ENCODE peak calls at places on chromosomes 11 and 22, in four cellular contexts. N is MM.1S, W is PC-3, E is A673. X is an unnamed sample.

GRCh38 chr11:25741886-25742285 is 590.0 kb upstream of the ANO3 start:
- DNase-seq in W (no peak), N (no peak), E (no peak), X (no peak)

GRCh38 chr11:128941573-128942271 is 949 bp downstream of the TP53AIP1 start:
- DNase-seq in W (peak), E (no peak), N (no peak), X (no peak)

GRCh38 chr11:117026593-117027330 is 71.5 kb downstream of the SIK3 start:
- DNase-seq in E (peak), N (no peak), W (peak), X (no peak)

GRCh38 chr11:115699733-115700132 is 195.5 kb upstream of the CADM1 start:
- DNase-seq in W (no peak), N (no peak), E (no peak), X (no peak)

GRCh38 chr11:116892374-116892773 is 55.0 kb upstream of the APOA1 start:
- DNase-seq in W (no peak), N (no peak), E (no peak), X (no peak)

GRCh38 chr11:27933992-27934829 is 173.7 kb downstream of the KIF18A start:
- DNase-seq in E (peak), N (no peak), W (peak), X (peak)

GRCh38 chr11:60710482-60710881 is 11.1 kb downstream of the MS4A8 start:
- DNase-seq in N (no peak), W (peak), E (no peak), X (peak)

GRCh38 chr11:101009685-101010055 is 119.9 kb downstream of the PGR start:
- DNase-seq in E (no peak), W (no peak), N (no peak), X (no peak)

GRCh38 chr22:46367707-46368191 is 32.2 kb downstream of the TRMU start:
- DNase-seq in N (peak), E (peak), W (peak), X (peak)

GRCh38 chr11:128259816-128260215 is 327.5 kb downstream of the ETS1 start:
- DNase-seq in N (no peak), E (no peak), W (no peak), X (no peak)

GRCh38 chr11:43067681-43068080 is 244.1 kb upstream of the API5 start:
- DNase-seq in E (no peak), W (no peak), N (no peak), X (no peak)

GRCh38 chr11:126514061-126514713 is 158.7 kb downstream of the ST3GAL4 start:
- DNase-seq in E (no peak), W (no peak), N (no peak), X (no peak)

GRCh38 chr11:122229078-122229477 is 113.1 kb upstream of the BLID start:
- DNase-seq in N (no peak), E (no peak), W (no peak), X (no peak)

GRCh38 chr11:103888541-103888951 is 147.9 kb upstream of the DDI1 start:
- DNase-seq in N (no peak), E (no peak), W (peak), X (no peak)

GRCh38 chr11:1221848-1222311 is 986 bp upstream of the MUC5B start:
- DNase-seq in N (no peak), W (no peak), E (no peak), X (no peak)

GRCh38 chr22:38271927-38272372 is 860 bp downstream of the TMEM184B start:
- DNase-seq in N (peak), E (no peak), W (peak), X (no peak)

GRCh38 chr22:31630331-31631329 is 31.4 kb downstream of the PISD start:
- DNase-seq in E (peak), N (peak), W (peak), X (peak)

GRCh38 chr11:45266693-45267451 is 19.3 kb downstream of the SYT13 start:
- DNase-seq in W (no peak), E (peak), N (no peak), X (peak)

DNA sequence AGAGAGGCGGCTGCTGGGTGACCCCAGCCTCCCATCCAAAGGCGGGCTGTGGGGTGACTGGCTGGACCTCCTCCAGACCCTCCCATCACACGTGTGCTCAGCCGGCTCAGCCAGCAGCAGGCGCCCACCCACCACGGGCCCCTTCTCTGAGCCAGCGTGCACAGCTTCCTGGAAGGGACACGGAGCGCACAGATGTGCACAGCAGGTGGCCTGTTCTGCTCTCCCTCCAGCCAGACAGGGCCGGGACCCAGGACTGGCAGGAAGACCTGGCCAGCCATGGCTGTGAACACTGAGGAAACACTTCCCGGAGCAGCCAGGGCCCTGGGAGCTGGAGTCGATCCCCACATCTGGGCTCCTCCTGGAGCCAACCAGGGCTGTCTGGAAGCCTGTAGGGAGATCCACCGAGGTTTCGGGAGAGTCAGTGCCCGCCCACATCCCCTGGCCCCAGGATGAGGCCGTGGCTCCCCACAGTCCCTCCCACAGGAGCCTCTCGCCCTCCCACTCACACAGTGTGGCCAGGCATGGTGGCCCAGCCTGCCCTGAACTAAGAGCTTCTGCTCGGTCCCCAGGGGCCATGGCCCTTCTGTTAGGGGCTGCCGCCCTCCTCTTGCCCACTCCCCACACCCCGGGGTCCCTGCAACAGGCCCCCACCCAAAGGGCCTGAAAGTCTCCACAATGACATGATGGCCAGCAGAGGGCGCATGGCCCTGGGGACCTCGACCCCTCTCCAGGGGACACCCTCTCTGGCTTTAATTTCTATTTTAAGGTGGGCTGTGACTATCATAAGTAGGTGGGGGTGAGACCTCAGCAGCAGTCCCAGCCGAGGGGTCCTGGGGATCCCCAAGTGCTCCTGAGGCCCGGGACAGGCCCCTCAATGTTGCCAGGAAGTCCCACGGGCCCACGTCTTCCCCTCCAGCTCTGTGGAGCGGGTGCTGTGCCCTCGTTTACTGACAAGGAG is 90.6 kb upstream of the FGF3 start:
- DNase-seq in W (peak), E (peak), N (no peak), X (no peak)
- TF ChIP-seq EZH2 in W (no peak), E (no peak), N (no peak), X (no peak)

DNA sequence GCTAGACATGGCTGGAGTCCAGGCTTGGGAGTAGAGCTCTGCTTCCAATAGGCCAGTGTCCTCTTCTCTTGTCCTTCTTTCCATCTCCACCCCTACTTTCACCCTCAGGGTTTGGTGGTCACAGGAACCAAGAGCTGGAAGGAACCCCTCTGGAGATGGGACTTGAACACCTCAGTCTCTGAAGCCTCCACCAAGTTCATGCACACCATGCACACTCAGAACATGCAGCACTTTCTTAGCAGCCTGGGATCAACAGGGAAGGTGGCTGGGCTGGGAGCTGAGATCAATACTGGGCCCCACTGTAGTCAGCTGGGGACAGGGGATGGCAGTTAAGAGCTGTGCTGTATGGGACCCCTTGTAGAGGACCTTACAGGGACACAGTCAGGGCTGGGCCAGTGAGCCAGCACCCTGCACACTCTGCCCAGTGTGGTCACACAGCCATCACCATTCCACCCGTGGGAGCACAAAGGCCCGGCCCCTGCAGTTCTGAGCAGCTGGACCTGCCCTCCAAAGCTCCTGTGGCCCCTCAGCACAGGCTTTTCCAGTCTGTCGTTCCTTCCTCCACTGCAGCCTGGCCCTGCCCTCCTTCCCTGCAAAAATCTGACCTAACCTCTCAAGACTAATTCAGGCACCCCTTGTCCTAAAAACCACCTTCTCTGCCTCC is 47.7 kb downstream of the GAB4 start:
- DNase-seq in W (no peak), E (no peak), N (no peak), X (no peak)
- TF ChIP-seq EZH2 in W (no peak), E (no peak), N (no peak), X (no peak)

GRCh38 chr11:31815743-31816466 is 4.8 kb upstream of the PAX6 start:
- DNase-seq in W (no peak), N (no peak), E (peak), X (no peak)
- TF ChIP-seq EZH2 in W (no peak), N (no peak), E (peak), X (peak)

GRCh38 chr22:19760652-19761002 is at the start of gene TBX1:
- DNase-seq in W (peak), E (no peak), N (no peak), X (no peak)

GRCh38 chr22:19761022-19761499 is 483 bp downstream of the TBX1 start:
- DNase-seq in W (no peak), N (no peak), E (no peak), X (no peak)

GRCh38 chr22:19759459-19759993 is 1.1 kb upstream of the TBX1 start:
- DNase-seq in E (peak), N (no peak), W (no peak), X (no peak)

GRCh38 chr22:19758896-19759458 is 1.6 kb upstream of the TBX1 start:
- DNase-seq in W (no peak), N (no peak), E (no peak), X (no peak)

DNA sequence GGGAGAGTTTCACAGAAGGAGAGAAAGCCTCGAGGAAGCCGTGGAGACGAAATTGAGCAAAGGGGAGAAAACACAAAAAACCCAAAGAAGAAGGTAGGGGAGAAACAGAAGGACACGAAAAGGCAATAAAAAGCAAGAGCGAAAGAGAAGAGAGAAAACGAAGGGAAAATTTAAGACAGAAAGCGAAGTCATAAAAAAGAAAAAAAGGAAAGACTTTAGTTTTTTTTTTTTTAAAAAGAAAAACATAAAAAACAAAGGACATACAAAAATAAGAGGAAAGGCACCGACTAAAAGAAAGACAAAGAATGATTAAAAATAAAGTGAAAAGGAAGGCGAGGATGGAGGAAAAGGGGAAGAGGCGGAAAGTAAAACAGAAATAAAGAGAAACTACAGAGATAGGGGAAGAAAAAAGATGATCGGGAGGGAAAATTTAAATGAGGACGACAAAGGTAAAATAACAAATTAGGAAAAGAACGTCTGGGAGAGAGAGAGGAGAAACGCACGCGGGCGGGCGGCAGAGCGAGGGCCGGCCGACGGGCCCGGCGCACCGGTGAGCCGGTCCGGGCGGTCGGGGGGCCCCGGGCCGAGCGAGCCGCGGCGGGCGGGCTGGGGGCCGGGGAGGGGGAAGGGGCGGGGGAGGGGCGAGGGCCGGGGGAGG is 455 bp upstream of the TBX1 start:
- DNase-seq in N (no peak), W (peak), E (no peak), X (no peak)
- TF ChIP-seq EZH2 in N (peak), W (no peak), E (peak), X (peak)

GRCh38 chr11:2862950-2863618 is 22.5 kb downstream of the CDKN1C start:
- DNase-seq in W (peak), N (no peak), E (no peak), X (no peak)
- TF ChIP-seq EZH2 in W (no peak), N (no peak), E (no peak), X (peak)

X was measured in hepatocyte.